ENCODE peak calls at places on chromosomes 1 and 21, in seven cellular contexts. Z is A549, I is SK-N-SH, X is K562, Q is stomach, U is upper lobe of left lung, J is esophagus muscularis mucosa. A is an unnamed sample.

GRCh38 chr1:5745776-5746610 is 246.2 kb downstream of the NPHP4 start:
- DNase-seq in Z (peak; percentile 71), I (peak; percentile 92), X (peak; percentile 91), Q (peak; percentile 59), U (peak; percentile 48), J (no peak), A (peak; percentile 54)

GRCh38 chr1:101509370-101509769 is 272.6 kb downstream of the S1PR1 start:
- DNase-seq in Z (no peak), I (no peak), X (no peak), Q (no peak), U (no peak), J (no peak), A (no peak)

GRCh38 chr1:205493241-205494085 is 11.0 kb upstream of the CDK18 start:
- DNase-seq in Z (no peak), I (peak; percentile 57), X (no peak), Q (peak; percentile 28), U (peak; percentile 30), J (no peak), A (no peak)

GRCh38 chr1:236141447-236142357 is 637 bp upstream of the GPR137B start:
- DNase-seq in Z (peak; percentile 43), I (peak; percentile 76), X (no peak), Q (peak; percentile 51), U (no peak), J (no peak), A (peak; percentile 30)

GRCh38 chr1:183884512-183884911 is 79.6 kb downstream of the RGL1 start:
- DNase-seq in Z (no peak), I (no peak), X (no peak), Q (no peak), U (no peak), J (no peak), A (no peak)

GRCh38 chr1:17423781-17424245 is 15.7 kb downstream of the RCC2 start:
- DNase-seq in Z (no peak), I (no peak), X (no peak), Q (no peak), U (no peak), J (no peak), A (no peak)

GRCh38 chr1:41410462-41410861 is 49.2 kb downstream of the FOXO6 start:
- DNase-seq in Z (no peak), I (no peak), X (no peak), Q (no peak), U (no peak), J (no peak), A (no peak)

GRCh38 chr1:180793451-180793850 is 119.2 kb upstream of the KIAA1614 start:
- DNase-seq in Z (no peak), I (no peak), X (no peak), Q (no peak), U (no peak), J (no peak), A (no peak)

GRCh38 chr1:234539666-234540403 is 60.9 kb upstream of the TARBP1 start:
- DNase-seq in Z (no peak), I (no peak), X (no peak), Q (no peak), U (no peak), J (no peak), A (no peak)

GRCh38 chr1:30598571-30599114 is 124.7 kb downstream of the MATN1 start:
- DNase-seq in Z (no peak), I (no peak), X (no peak), Q (no peak), U (no peak), J (no peak), A (no peak)

GRCh38 chr1:203628185-203628996 is 1.8 kb downstream of the ATP2B4 start:
- DNase-seq in Z (no peak), I (no peak), X (no peak), Q (no peak), U (peak; percentile 78), J (no peak), A (peak; percentile 47)

GRCh38 chr1:54225986-54226559 is 26.1 kb downstream of the MRPL37 start:
- DNase-seq in Z (no peak), I (no peak), X (no peak), Q (no peak), U (no peak), J (no peak), A (no peak)

GRCh38 chr1:214029796-214030195 is 42.0 kb downstream of the PROX1 start:
- DNase-seq in Z (no peak), I (no peak), X (no peak), Q (no peak), U (no peak), J (no peak), A (no peak)

GRCh38 chr1:11749203-11749689 is 12.7 kb upstream of the C1orf167 start:
- DNase-seq in Z (peak; percentile 59), I (peak; percentile 59), X (peak; percentile 92), Q (peak; percentile 55), U (peak; percentile 81), J (no peak), A (peak; percentile 47)

GRCh38 chr21:32412998-32413504 is 545 bp downstream of the EVA1C start:
- DNase-seq in Z (no peak), I (no peak), X (no peak), Q (peak; percentile 57), U (peak; percentile 73), J (no peak), A (peak; percentile 86)

GRCh38 chr21:32410916-32411315 is 1.6 kb upstream of the EVA1C start:
- DNase-seq in Z (no peak), I (no peak), X (no peak), Q (peak; percentile 42), U (no peak), J (no peak), A (no peak)

GRCh38 chr21:32410291-32410690 is 2.2 kb upstream of the EVA1C start:
- DNase-seq in Z (no peak), I (no peak), X (no peak), Q (no peak), U (no peak), J (no peak), A (no peak)

GRCh38 chr21:32412162-32412997 is at the start of gene EVA1C:
- DNase-seq in Z (peak; percentile 58), I (peak; percentile 82), X (no peak), Q (peak; percentile 83), U (peak; percentile 60), J (no peak), A (peak; percentile 82)

GRCh38 chr21:32411366-32412161 is 942 bp upstream of the EVA1C start:
- DNase-seq in Z (peak; percentile 40), I (peak; percentile 60), X (peak; percentile 59), Q (peak; percentile 97), U (peak; percentile 91), J (peak; percentile 96), A (peak; percentile 95)
- TF ChIP-seq EP300 in Z (no peak), I (no peak), X (no peak), Q (peak; percentile 97), U (peak; percentile 84), J (peak; percentile 98), A (peak; percentile 96)

GRCh38 chr1:27557596-27558340 is 46.2 kb downstream of the AHDC1 start:
- DNase-seq in Z (peak; percentile 65), I (no peak), X (no peak), Q (peak; percentile 65), U (peak; percentile 71), J (no peak), A (peak; percentile 89)

GRCh38 chr1:27562021-27562420 is 41.9 kb downstream of the AHDC1 start:
- DNase-seq in Z (no peak), I (peak; percentile 73), X (peak; percentile 74), Q (no peak), U (no peak), J (no peak), A (no peak)

GRCh38 chr1:27560271-27561125 is 43.4 kb downstream of the AHDC1 start:
- DNase-seq in Z (no peak), I (peak; percentile 56), X (no peak), Q (no peak), U (no peak), J (no peak), A (no peak)

GRCh38 chr1:27561126-27561899 is 42.6 kb downstream of the AHDC1 start:
- DNase-seq in Z (no peak), I (peak; percentile 86), X (no peak), Q (no peak), U (no peak), J (no peak), A (no peak)

DNA sequence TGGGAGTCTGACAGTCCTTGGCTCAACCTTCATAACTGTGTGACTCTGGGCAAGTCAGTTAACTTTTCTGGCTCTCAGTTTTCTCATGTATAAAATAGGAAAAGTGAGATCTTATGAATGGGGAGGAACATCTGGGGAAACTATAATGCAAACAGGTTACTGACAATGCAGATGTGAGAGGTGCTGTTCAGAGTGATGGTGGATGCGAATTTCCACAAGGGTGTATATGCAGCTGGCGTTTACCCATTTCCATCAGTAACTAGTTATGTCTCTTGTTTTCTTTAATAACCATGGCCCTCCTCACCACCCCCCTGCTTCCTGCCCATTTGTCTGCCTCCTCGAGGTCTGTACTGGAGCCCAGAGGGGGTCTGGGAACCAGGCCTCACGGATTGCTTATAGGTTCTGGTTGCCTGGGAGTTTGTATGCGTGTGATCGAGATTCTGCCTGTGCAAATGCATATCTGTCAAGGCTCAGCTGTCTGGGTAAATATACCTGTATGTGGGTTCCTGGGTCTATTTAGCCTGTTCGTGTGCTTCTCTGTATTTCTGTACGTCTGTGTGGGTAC is 44.4 kb downstream of the AHDC1 start:
- DNase-seq in Z (no peak), I (peak; percentile 65), X (no peak), Q (no peak), U (no peak), J (no peak), A (no peak)
- H3K4me1 ChIP-seq in Z (peaks cover 79% of the 10 kb centered on the region), I (peaks cover 48% of the 10 kb centered on the region), X (peaks cover 84% of the 10 kb centered on the region), Q (peaks cover 88% of the 10 kb centered on the region), U (peaks cover 75% of the 10 kb centered on the region), J (peaks cover 99% of the 10 kb centered on the region), A (peaks cover 67% of the 10 kb centered on the region)

DNA sequence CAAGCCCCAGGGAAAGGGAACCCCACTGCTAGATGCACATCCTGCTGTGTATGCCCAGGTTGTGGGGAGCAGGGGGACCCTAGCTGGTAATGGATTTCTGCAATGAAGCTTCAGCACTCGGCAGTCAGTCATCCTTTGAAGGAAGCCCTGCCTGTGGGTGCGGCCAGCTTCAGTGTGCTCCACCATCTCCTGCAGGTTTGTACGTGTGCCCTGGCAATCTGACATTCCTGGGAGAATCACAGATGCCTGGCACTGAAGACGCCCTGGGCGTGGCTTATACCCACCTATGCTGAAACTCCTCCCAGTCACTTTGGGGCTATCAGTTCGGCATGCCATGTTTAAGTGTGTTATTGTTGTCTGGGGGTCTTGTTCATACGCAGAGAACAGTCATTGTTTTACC is 6.8 kb downstream of the SPRR5 start:
- DNase-seq in Z (no peak), I (no peak), X (no peak), Q (no peak), U (no peak), J (no peak), A (no peak)
- H3K4me3 ChIP-seq in Z (no peak overlapping the region), I (no peak overlapping the region), X (no peak overlapping the region), Q (no peak overlapping the region), U (no peak overlapping the region), J (no peak overlapping the region), A (no peak overlapping the region)

DNA sequence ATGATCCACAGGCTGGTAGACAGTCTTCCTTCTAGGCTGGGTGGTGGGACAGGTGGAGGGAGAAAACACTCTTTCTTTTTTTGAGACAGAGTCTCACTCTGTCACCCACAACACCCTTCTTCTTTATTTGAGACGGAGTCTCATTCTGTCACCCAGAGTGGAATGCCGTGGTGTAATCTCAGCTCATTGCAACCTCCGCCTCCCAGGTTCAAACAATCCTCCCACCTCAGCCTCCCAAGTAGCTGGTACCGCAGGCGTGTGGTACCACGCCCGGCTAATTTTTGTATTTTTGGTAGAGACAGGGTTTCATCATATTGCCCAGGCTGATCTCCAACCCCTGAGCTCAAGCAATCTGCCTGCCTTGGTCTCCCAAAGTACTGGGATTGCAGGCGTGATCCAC is 2.9 kb downstream of the GPR37L1 start:
- DNase-seq in Z (no peak), I (no peak), X (no peak), Q (no peak), U (no peak), J (no peak), A (no peak)
- TF ChIP-seq EP300 in Z (no peak), I (no peak), X (no peak), Q (no peak), U (no peak), J (no peak), A (no peak)